ENCODE peak calls at places on chromosomes 11 and 22, in five cellular contexts. One of them, this sample, is unnamed.

GRCh38 chr11:65973439-65974110 is 12.0 kb downstream of the SART1 start:
- DNase-seq in GM13977: no peak
- DNase-seq in transverse colon: no peak
- DNase-seq in left colon: no peak
- DNase-seq in GM23248: peak; percentile 68
- DNase-seq in this sample: no peak

GRCh38 chr22:30435674-30436126 is 10.1 kb downstream of the MTFP1 start:
- DNase-seq in GM13977: peak; percentile 24
- DNase-seq in transverse colon: peak; percentile 65
- DNase-seq in left colon: peak; percentile 57
- DNase-seq in GM23248: no peak
- DNase-seq in this sample: peak; percentile 65

GRCh38 chr11:119015054-119015611 is 3.0 kb downstream of the RPS25 start:
- DNase-seq in GM13977: no peak
- DNase-seq in transverse colon: no peak
- DNase-seq in left colon: no peak
- DNase-seq in GM23248: peak; percentile 38
- DNase-seq in this sample: no peak

GRCh38 chr11:105244157-105244820 is 104.7 kb upstream of the CARD18 start:
- DNase-seq in GM13977: no peak
- DNase-seq in transverse colon: no peak
- DNase-seq in left colon: no peak
- DNase-seq in GM23248: peak; percentile 93
- DNase-seq in this sample: no peak

GRCh38 chr11:79352304-79352703 is 88.5 kb downstream of the TENM4 start:
- DNase-seq in GM13977: no peak
- DNase-seq in transverse colon: no peak
- DNase-seq in left colon: no peak
- DNase-seq in GM23248: no peak
- DNase-seq in this sample: no peak

GRCh38 chr11:36153581-36153980 is 135.6 kb downstream of the COMMD9 start:
- DNase-seq in GM13977: no peak
- DNase-seq in transverse colon: no peak
- DNase-seq in left colon: no peak
- DNase-seq in GM23248: no peak
- DNase-seq in this sample: no peak

GRCh38 chr22:30474683-30475424 is 3.0 kb upstream of the SEC14L3 start:
- DNase-seq in GM13977: no peak
- DNase-seq in transverse colon: no peak
- DNase-seq in left colon: no peak
- DNase-seq in GM23248: no peak
- DNase-seq in this sample: no peak

GRCh38 chr11:101445761-101446160 is 138.0 kb downstream of the TRPC6 start:
- DNase-seq in GM13977: no peak
- DNase-seq in transverse colon: no peak
- DNase-seq in left colon: no peak
- DNase-seq in GM23248: peak; percentile 67
- DNase-seq in this sample: no peak

GRCh38 chr22:37601540-37602442 is 6.8 kb upstream of the GGA1 start:
- DNase-seq in GM13977: no peak
- DNase-seq in transverse colon: peak; percentile 69
- DNase-seq in left colon: peak; percentile 83
- DNase-seq in GM23248: peak; percentile 66
- DNase-seq in this sample: peak; percentile 83

GRCh38 chr22:46240506-46240905 is 9.6 kb downstream of the CDPF1 start:
- DNase-seq in GM13977: no peak
- DNase-seq in transverse colon: no peak
- DNase-seq in left colon: no peak
- DNase-seq in GM23248: no peak
- DNase-seq in this sample: no peak

GRCh38 chr11:57481915-57482781 is 21.8 kb downstream of the RTN4RL2 start:
- DNase-seq in GM13977: no peak
- DNase-seq in transverse colon: no peak
- DNase-seq in left colon: no peak
- DNase-seq in GM23248: no peak
- DNase-seq in this sample: no peak

GRCh38 chr11:123707606-123708205 is 33.8 kb downstream of the ZNF202 start:
- DNase-seq in GM13977: peak; percentile 65
- DNase-seq in transverse colon: peak; percentile 58
- DNase-seq in left colon: no peak
- DNase-seq in GM23248: peak; percentile 81
- DNase-seq in this sample: peak; percentile 55

GRCh38 chr22:20549232-20549841 is 41.9 kb downstream of the MED15 start:
- DNase-seq in GM13977: no peak
- DNase-seq in transverse colon: no peak
- DNase-seq in left colon: no peak
- DNase-seq in GM23248: no peak
- DNase-seq in this sample: peak; percentile 41

GRCh38 chr11:117837070-117837776 is 12.7 kb upstream of the FXYD2 start:
- DNase-seq in GM13977: no peak
- DNase-seq in transverse colon: peak; percentile 6
- DNase-seq in left colon: peak; percentile 16
- DNase-seq in GM23248: no peak
- DNase-seq in this sample: no peak

GRCh38 chr22:27839261-27839660 is 37.7 kb upstream of the MN1 start:
- DNase-seq in GM13977: no peak
- DNase-seq in transverse colon: no peak
- DNase-seq in left colon: peak; percentile 5
- DNase-seq in GM23248: no peak
- DNase-seq in this sample: no peak

GRCh38 chr11:98701541-98701940 is 319.2 kb upstream of the CNTN5 start:
- DNase-seq in GM13977: no peak
- DNase-seq in transverse colon: no peak
- DNase-seq in left colon: no peak
- DNase-seq in GM23248: no peak
- DNase-seq in this sample: no peak

GRCh38 chr11:131108780-131109179 is 192.5 kb upstream of the SNX19 start:
- DNase-seq in GM13977: no peak
- DNase-seq in transverse colon: no peak
- DNase-seq in left colon: no peak
- DNase-seq in GM23248: peak; percentile 57
- DNase-seq in this sample: no peak